ENCODE peak calls at places on chromosome 12, in nine cellular contexts. S, J, Z, R, M, Q, Y, N and H are unnamed samples.

GRCh38 chr12:66367015-66367667 is 64.8 kb downstream of the HELB start:
- DNase-seq in N (no peak), J (no peak), Z (no peak), Q (no peak), R (no peak), M (no peak), S (no peak), Y (no peak), H (no peak)

GRCh38 chr12:26188132-26188531 is 7.2 kb upstream of the SSPN start:
- DNase-seq in Y (no peak), Z (no peak), N (no peak), Q (no peak), S (no peak), M (no peak), J (no peak), R (no peak), H (no peak)

GRCh38 chr12:34287437-34287836 is 265.1 kb downstream of the ALG10 start:
- DNase-seq in Z (no peak), Q (no peak), M (peak), S (peak), Y (no peak), J (no peak), R (no peak), N (no peak), H (no peak)

GRCh38 chr12:124928095-124928911 is 13.9 kb upstream of the UBC start:
- DNase-seq in S (peak), J (peak), N (no peak), M (no peak), Q (no peak), R (peak), Y (no peak), Z (no peak), H (no peak)

GRCh38 chr12:133130808-133131128 is 341 bp downstream of the ZNF10 start:
- DNase-seq in N (peak), Q (no peak), R (no peak), Y (peak), Z (no peak), J (peak), M (peak), S (peak), H (no peak)

GRCh38 chr12:47954467-47955045 is 8.8 kb upstream of the TMEM106C start:
- DNase-seq in J (no peak), Z (no peak), Q (no peak), S (peak), Y (no peak), R (no peak), N (no peak), M (no peak), H (no peak)

GRCh38 chr12:130161261-130162231 is 718 bp upstream of the FZD10 start:
- DNase-seq in R (no peak), Z (no peak), Y (no peak), J (peak), N (no peak), Q (no peak), S (peak), M (no peak), H (no peak)

GRCh38 chr12:64757778-64758177 is 1.4 kb downstream of the GNS start:
- DNase-seq in R (no peak), Z (no peak), N (no peak), M (no peak), J (peak), S (no peak), Y (no peak), Q (no peak), H (no peak)

GRCh38 chr12:95277139-95277538 is 59.5 kb downstream of the VEZT start:
- DNase-seq in S (no peak), N (no peak), Y (no peak), M (no peak), Q (peak), Z (no peak), J (peak), R (no peak), H (no peak)

GRCh38 chr12:820336-820735 is 68.0 kb downstream of the WNK1 start:
- DNase-seq in M (no peak), J (no peak), N (no peak), Z (no peak), Y (no peak), R (no peak), S (no peak), Q (no peak), H (no peak)

GRCh38 chr12:129613311-129613710 is 290.5 kb downstream of the TMEM132D start:
- DNase-seq in N (no peak), Y (no peak), M (no peak), Z (no peak), J (no peak), R (no peak), S (no peak), Q (no peak), H (no peak)

GRCh38 chr12:100857418-100857817 is 62.8 kb downstream of the ANO4 start:
- DNase-seq in Y (no peak), R (peak), M (no peak), N (no peak), Z (no peak), J (no peak), Q (no peak), S (no peak), H (no peak)

GRCh38 chr12:49370539-49370938 is 3.3 kb downstream of the SPATS2 start:
- DNase-seq in J (no peak), M (no peak), Y (no peak), Q (no peak), R (no peak), Z (no peak), N (no peak), S (no peak), H (no peak)

GRCh38 chr12:56222531-56222895 is 791 bp upstream of the RNF41 start:
- DNase-seq in Z (no peak), Q (no peak), R (no peak), S (no peak), M (no peak), Y (no peak), J (no peak), N (no peak), H (no peak)